ENCODE peak calls at places on chromosome 9, in five cellular contexts. One of them, this sample, is unnamed.

GRCh38 chr9:5671711-5672353 is 42.9 kb downstream of the RIC1 start:
- DNase-seq in K562: no peak
- DNase-seq in HepG2: no peak
- DNase-seq in GM12878: peak; percentile 17
- DNase-seq in SK-N-SH: no peak
- DNase-seq in this sample: no peak

GRCh38 chr9:129863059-129863690 is 27.9 kb downstream of the USP20 start:
- DNase-seq in K562: peak; percentile 100
- DNase-seq in HepG2: no peak
- DNase-seq in GM12878: no peak
- DNase-seq in SK-N-SH: peak; percentile 85
- DNase-seq in this sample: no peak

GRCh38 chr9:33443047-33443446 is 4.3 kb downstream of the AQP3 start:
- DNase-seq in K562: no peak
- DNase-seq in HepG2: peak; percentile 65
- DNase-seq in GM12878: no peak
- DNase-seq in SK-N-SH: no peak
- DNase-seq in this sample: no peak

GRCh38 chr9:93017621-93018020 is 40.9 kb upstream of the SUSD3 start:
- DNase-seq in K562: no peak
- DNase-seq in HepG2: no peak
- DNase-seq in GM12878: no peak
- DNase-seq in SK-N-SH: no peak
- DNase-seq in this sample: no peak

GRCh38 chr9:25681270-25681669 is 3.0 kb upstream of the TUSC1 start:
- DNase-seq in K562: no peak
- DNase-seq in HepG2: no peak
- DNase-seq in GM12878: no peak
- DNase-seq in SK-N-SH: no peak
- DNase-seq in this sample: no peak

GRCh38 chr9:132978451-132979087 is at the start of gene GFI1B:
- DNase-seq in K562: peak; percentile 90
- DNase-seq in HepG2: no peak
- DNase-seq in GM12878: no peak
- DNase-seq in SK-N-SH: peak; percentile 16
- DNase-seq in this sample: no peak

GRCh38 chr9:137265496-137266161 is 10.5 kb downstream of the NELFB start:
- DNase-seq in K562: no peak
- DNase-seq in HepG2: no peak
- DNase-seq in GM12878: no peak
- DNase-seq in SK-N-SH: no peak
- DNase-seq in this sample: no peak

GRCh38 chr9:36584626-36585460 is 12.1 kb downstream of the MELK start:
- DNase-seq in K562: no peak
- DNase-seq in HepG2: no peak
- DNase-seq in GM12878: no peak
- DNase-seq in SK-N-SH: no peak
- DNase-seq in this sample: no peak

GRCh38 chr9:136791466-136792276 is 527 bp downstream of the TMEM141 start:
- DNase-seq in K562: peak; percentile 68
- DNase-seq in HepG2: peak; percentile 47
- DNase-seq in GM12878: no peak
- DNase-seq in SK-N-SH: peak; percentile 59
- DNase-seq in this sample: no peak

GRCh38 chr9:95446259-95446658 is 70.5 kb downstream of the PTCH1 start:
- DNase-seq in K562: no peak
- DNase-seq in HepG2: no peak
- DNase-seq in GM12878: no peak
- DNase-seq in SK-N-SH: no peak
- DNase-seq in this sample: no peak

GRCh38 chr9:128714586-128715435 is 9.1 kb downstream of the ZDHHC12 start:
- DNase-seq in K562: no peak
- DNase-seq in HepG2: no peak
- DNase-seq in GM12878: no peak
- DNase-seq in SK-N-SH: no peak
- DNase-seq in this sample: no peak

GRCh38 chr9:93576296-93577044 is at the start of gene PHF2:
- DNase-seq in K562: peak; percentile 34
- DNase-seq in HepG2: no peak
- DNase-seq in GM12878: no peak
- DNase-seq in SK-N-SH: peak; percentile 86
- DNase-seq in this sample: peak; percentile 49

GRCh38 chr9:7549261-7549660 is 250.3 kb downstream of the DMAC1 start:
- DNase-seq in K562: no peak
- DNase-seq in HepG2: no peak
- DNase-seq in GM12878: no peak
- DNase-seq in SK-N-SH: no peak
- DNase-seq in this sample: no peak

GRCh38 chr9:108045851-108046250 is 556.3 kb upstream of the KLF4 start:
- DNase-seq in K562: no peak
- DNase-seq in HepG2: no peak
- DNase-seq in GM12878: no peak
- DNase-seq in SK-N-SH: no peak
- DNase-seq in this sample: no peak

GRCh38 chr9:124125590-124126047 is 114.1 kb downstream of the LHX2 start:
- DNase-seq in K562: no peak
- DNase-seq in HepG2: no peak
- DNase-seq in GM12878: no peak
- DNase-seq in SK-N-SH: no peak
- DNase-seq in this sample: no peak

GRCh38 chr9:4280605-4281004 is 19.3 kb downstream of the GLIS3 start:
- DNase-seq in K562: no peak
- DNase-seq in HepG2: no peak
- DNase-seq in GM12878: no peak
- DNase-seq in SK-N-SH: no peak
- DNase-seq in this sample: no peak

GRCh38 chr9:111983484-111983908 is 86.9 kb downstream of the UGCG start:
- DNase-seq in K562: no peak
- DNase-seq in HepG2: no peak
- DNase-seq in GM12878: peak; percentile 94
- DNase-seq in SK-N-SH: no peak
- DNase-seq in this sample: no peak

GRCh38 chr9:124478014-124478753 is 27.9 kb downstream of the ADGRD2 start:
- DNase-seq in K562: no peak
- DNase-seq in HepG2: no peak
- DNase-seq in GM12878: no peak
- DNase-seq in SK-N-SH: peak; percentile 85
- DNase-seq in this sample: no peak

GRCh38 chr9:133499130-133499891 is 20.4 kb upstream of the SLC2A6 start:
- DNase-seq in K562: no peak
- DNase-seq in HepG2: peak; percentile 31
- DNase-seq in GM12878: no peak
- DNase-seq in SK-N-SH: no peak
- DNase-seq in this sample: no peak

GRCh38 chr9:70772591-70772990 is 348.8 kb downstream of the TRPM3 start:
- DNase-seq in K562: no peak
- DNase-seq in HepG2: no peak
- DNase-seq in GM12878: no peak
- DNase-seq in SK-N-SH: no peak
- DNase-seq in this sample: no peak
- TF ChIP-seq FOXM1 in K562: no peak
- TF ChIP-seq FOXM1 in HepG2: no peak
- TF ChIP-seq FOXM1 in GM12878: no peak
- TF ChIP-seq FOXM1 in SK-N-SH: no peak
- TF ChIP-seq FOXM1 in this sample: no peak

GRCh38 chr9:103323699-103324098 is 328.6 kb downstream of the CYLC2 start:
- DNase-seq in K562: no peak
- DNase-seq in HepG2: no peak
- DNase-seq in GM12878: no peak
- DNase-seq in SK-N-SH: no peak
- DNase-seq in this sample: no peak

DNA sequence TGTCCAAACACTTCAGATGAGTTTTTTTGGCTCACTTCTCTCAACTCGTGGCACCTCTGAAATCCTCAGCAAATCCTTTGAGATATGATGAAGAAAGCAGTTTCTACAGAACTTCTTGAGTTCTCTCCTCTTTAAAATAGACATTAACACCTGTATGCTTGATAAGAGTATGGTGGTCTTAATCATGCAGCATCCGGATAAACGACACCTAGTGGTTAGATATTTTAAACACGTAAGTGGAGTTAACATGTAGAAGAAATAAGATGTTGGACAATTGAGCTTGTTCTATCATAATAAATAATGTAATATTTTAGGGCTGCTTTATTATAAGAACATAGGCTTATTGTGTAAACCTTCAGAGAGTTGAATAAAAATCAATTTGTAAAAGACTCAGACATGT is 324.8 kb downstream of the CYLC2 start:
- DNase-seq in K562: no peak
- DNase-seq in HepG2: no peak
- DNase-seq in GM12878: no peak
- DNase-seq in SK-N-SH: peak; percentile 10
- DNase-seq in this sample: no peak
- TF ChIP-seq FOXM1 in K562: no peak
- TF ChIP-seq FOXM1 in HepG2: no peak
- TF ChIP-seq FOXM1 in GM12878: no peak
- TF ChIP-seq FOXM1 in SK-N-SH: no peak
- TF ChIP-seq FOXM1 in this sample: no peak

DNA sequence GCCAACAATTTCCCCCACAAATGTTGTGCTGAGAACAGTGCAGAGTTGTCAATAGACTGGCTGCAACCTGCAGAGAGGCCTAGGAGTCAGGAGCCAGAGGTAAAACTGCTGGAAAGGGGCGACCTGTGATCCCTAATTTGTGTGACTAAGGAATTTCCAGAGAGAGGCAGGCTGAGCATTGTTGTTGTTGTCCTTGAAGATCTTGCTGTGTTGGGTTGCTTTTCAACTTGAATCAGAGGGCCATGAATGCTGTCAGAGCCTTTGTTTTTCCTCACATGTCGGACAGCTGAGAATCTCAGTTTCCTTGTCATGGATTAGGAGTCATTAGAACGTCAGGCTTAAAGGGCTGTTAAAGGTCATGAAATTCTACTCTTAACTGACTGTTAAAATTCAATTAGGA is 134.6 kb upstream of the ASTN2 start:
- DNase-seq in K562: no peak
- DNase-seq in HepG2: no peak
- DNase-seq in GM12878: no peak
- DNase-seq in SK-N-SH: no peak
- DNase-seq in this sample: no peak
- TF ChIP-seq FOXM1 in K562: no peak
- TF ChIP-seq FOXM1 in HepG2: no peak
- TF ChIP-seq FOXM1 in GM12878: no peak
- TF ChIP-seq FOXM1 in SK-N-SH: no peak
- TF ChIP-seq FOXM1 in this sample: no peak

GRCh38 chr9:109497193-109498165 is 628 bp downstream of the PTPN3 start:
- DNase-seq in K562: no peak
- DNase-seq in HepG2: no peak
- DNase-seq in GM12878: no peak
- DNase-seq in SK-N-SH: peak; percentile 63
- DNase-seq in this sample: peak; percentile 51
- TF ChIP-seq FOXM1 in K562: no peak
- TF ChIP-seq FOXM1 in HepG2: no peak
- TF ChIP-seq FOXM1 in GM12878: no peak
- TF ChIP-seq FOXM1 in SK-N-SH: no peak
- TF ChIP-seq FOXM1 in this sample: no peak

DNA sequence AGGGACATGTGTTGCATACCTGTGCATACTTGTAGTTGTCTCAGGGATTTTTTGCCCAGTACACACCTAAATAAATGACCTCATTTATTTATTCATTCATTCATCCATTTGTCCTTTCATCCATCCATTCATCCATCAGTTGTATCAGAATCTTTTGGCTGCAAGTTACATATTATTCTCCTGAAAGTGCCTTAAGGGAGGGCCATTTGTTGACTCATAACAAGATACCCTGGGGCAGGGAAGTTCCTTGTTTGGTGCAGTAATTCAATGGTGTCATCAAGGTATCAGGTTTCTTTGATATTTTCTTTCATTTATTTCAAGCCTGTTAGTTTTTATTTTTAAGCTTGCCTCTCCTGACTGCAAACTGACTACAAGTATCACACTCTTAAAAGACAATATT is 597.9 kb upstream of the TLE4 start:
- DNase-seq in K562: no peak
- DNase-seq in HepG2: no peak
- DNase-seq in GM12878: no peak
- DNase-seq in SK-N-SH: no peak
- DNase-seq in this sample: no peak
- TF ChIP-seq FOXM1 in K562: no peak
- TF ChIP-seq FOXM1 in HepG2: no peak
- TF ChIP-seq FOXM1 in GM12878: no peak
- TF ChIP-seq FOXM1 in SK-N-SH: no peak
- TF ChIP-seq FOXM1 in this sample: no peak

GRCh38 chr9:106403081-106403480 is 459.9 kb upstream of the ZNF462 start:
- DNase-seq in K562: no peak
- DNase-seq in HepG2: peak; percentile 10
- DNase-seq in GM12878: no peak
- DNase-seq in SK-N-SH: no peak
- DNase-seq in this sample: no peak
- TF ChIP-seq FOXM1 in K562: no peak
- TF ChIP-seq FOXM1 in HepG2: no peak
- TF ChIP-seq FOXM1 in GM12878: no peak
- TF ChIP-seq FOXM1 in SK-N-SH: no peak
- TF ChIP-seq FOXM1 in this sample: no peak

DNA sequence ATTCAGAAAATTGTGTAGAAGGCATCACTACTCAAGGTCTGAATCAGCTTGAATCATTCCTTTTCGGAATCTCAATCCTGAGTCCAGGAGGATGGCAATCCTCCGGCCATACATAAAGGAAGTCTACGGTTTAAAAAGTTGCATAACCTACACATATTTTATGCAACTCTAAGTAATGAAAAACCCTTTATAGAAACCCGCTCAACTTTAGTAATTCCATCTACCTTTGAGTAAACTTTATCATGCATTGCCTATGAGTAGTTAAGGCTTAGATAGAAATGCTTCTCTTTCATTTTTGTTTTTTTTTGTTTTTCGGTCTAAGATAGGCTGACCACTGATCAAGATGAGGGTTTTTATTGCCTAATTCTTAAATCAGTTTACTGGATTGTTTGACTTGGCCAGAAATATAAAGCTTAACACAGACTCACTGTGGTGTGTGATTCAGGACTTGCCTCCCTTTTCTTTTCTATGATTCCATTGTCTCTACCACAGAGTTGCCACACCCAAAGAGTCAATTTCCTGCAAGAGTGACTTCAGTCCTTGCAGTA is 85.0 kb downstream of the LURAP1L start:
- DNase-seq in K562: no peak
- DNase-seq in HepG2: no peak
- DNase-seq in GM12878: no peak
- DNase-seq in SK-N-SH: no peak
- DNase-seq in this sample: no peak
- TF ChIP-seq FOXM1 in K562: no peak
- TF ChIP-seq FOXM1 in HepG2: no peak
- TF ChIP-seq FOXM1 in GM12878: no peak
- TF ChIP-seq FOXM1 in SK-N-SH: no peak
- TF ChIP-seq FOXM1 in this sample: no peak

This sample was measured in HEK293T.